ENCODE peak calls at places on chromosomes 13 and 19, in seven cellular contexts. T is activated T-cell treated with anti-CD3 and anti-CD28 coated beads for 1 hour, L is GDM1, C is putamen, Y is H7, D is fibroblast of villous mesenchyme, P is fibroblast of pulmonary artery. F is an unnamed sample.

GRCh38 chr13:108213946-108214345 is 1.4 kb downstream of the LIG4 start:
- DNase-seq in T (no peak), L (no peak), C (no peak), Y (no peak), D (no peak), P (no peak), F (no peak)

GRCh38 chr13:102729560-102730275 is 34.9 kb upstream of the METTL21C start:
- DNase-seq in T (no peak), L (no peak), C (no peak), Y (no peak), D (peak), P (peak), F (no peak)

GRCh38 chr13:32107474-32107873 is 75.9 kb downstream of the FRY start:
- DNase-seq in T (no peak), L (peak), C (no peak), Y (no peak), D (no peak), P (no peak), F (no peak)

GRCh38 chr13:59979589-59979988 is 184.1 kb downstream of the DIAPH3 start:
- DNase-seq in T (no peak), L (no peak), C (no peak), Y (no peak), D (no peak), P (no peak), F (no peak)

GRCh38 chr13:37681295-37682032 is 82.9 kb upstream of the POSTN start:
- DNase-seq in T (no peak), L (no peak), C (no peak), Y (no peak), D (peak), P (peak), F (no peak)

GRCh38 chr13:33610471-33611015 is 207.4 kb upstream of the RFC3 start:
- DNase-seq in T (peak), L (no peak), C (peak), Y (peak), D (peak), P (peak), F (peak)

GRCh38 chr13:49357694-49358093 is 86.2 kb downstream of the CAB39L start:
- DNase-seq in T (no peak), L (no peak), C (no peak), Y (no peak), D (peak), P (peak), F (no peak)

GRCh38 chr13:98358933-98359332 is 181.9 kb upstream of the RNF113B start:
- DNase-seq in T (no peak), L (no peak), C (no peak), Y (no peak), D (no peak), P (no peak), F (no peak)

GRCh38 chr13:98338312-98338711 is 161.2 kb upstream of the RNF113B start:
- DNase-seq in T (no peak), L (no peak), C (no peak), Y (no peak), D (no peak), P (no peak), F (no peak)

GRCh38 chr19:30253581-30253996 is 118.6 kb upstream of the ZNF536 start:
- DNase-seq in T (no peak), L (no peak), C (no peak), Y (no peak), D (no peak), P (no peak), F (peak)

GRCh38 chr13:40318366-40318765 is 348.1 kb downstream of the FOXO1 start:
- DNase-seq in T (no peak), L (no peak), C (peak), Y (peak), D (no peak), P (peak), F (no peak)

GRCh38 chr19:19371056-19371455 is 34.4 kb upstream of the GATAD2A start:
- DNase-seq in T (no peak), L (no peak), C (no peak), Y (no peak), D (no peak), P (no peak), F (no peak)

GRCh38 chr13:45872574-45872973 is 21.0 kb upstream of the SIAH3 start:
- DNase-seq in T (no peak), L (no peak), C (no peak), Y (no peak), D (peak), P (no peak), F (no peak)

F was measured in midbrain.